ENCODE peak calls at places on chromosomes 3 and 15, in nine cellular contexts. K is NT2/D1, X is kidney, Q is fibroblast of lung, F is Karpas-422, B is HepG2, M is H9, Z is mammary epithelial cell, E is astrocyte. H is an unnamed sample.

GRCh38 chr15:45729146-45729545 is 94.3 kb downstream of the SQOR start:
- DNase-seq in X (no peak), K (no peak), E (no peak), M (no peak), B (no peak), Z (peak; percentile 65), F (no peak), Q (no peak), H (no peak)

GRCh38 chr15:63475670-63476069 is 28.7 kb upstream of the USP3 start:
- DNase-seq in K (no peak), F (no peak), M (no peak), Z (no peak), Q (no peak), X (no peak), E (no peak), B (no peak), H (no peak)

GRCh38 chr15:70095387-70096214 is 2.1 kb downstream of the TLE3 start:
- DNase-seq in Z (peak; percentile 16), M (peak; percentile 74), F (peak; percentile 77), Q (no peak), X (peak; percentile 89), E (no peak), B (no peak), K (no peak), H (peak; percentile 27)

GRCh38 chr3:183912895-183913579 is 28.4 kb upstream of the PARL start:
- DNase-seq in Q (no peak), F (no peak), M (no peak), Z (no peak), E (no peak), K (no peak), X (peak; percentile 16), B (peak; percentile 55), H (no peak)

GRCh38 chr3:158794936-158795518 is 6.8 kb upstream of the MFSD1 start:
- DNase-seq in K (no peak), B (peak; percentile 32), Q (peak; percentile 52), F (peak; percentile 75), M (no peak), E (no peak), Z (peak; percentile 44), X (no peak), H (peak; percentile 31)

GRCh38 chr3:111392911-111393351 is 149.1 kb upstream of the CD96 start:
- DNase-seq in F (no peak), M (no peak), K (no peak), X (no peak), E (peak; percentile 10), B (no peak), Z (peak; percentile 65), Q (peak; percentile 16), H (no peak)

GRCh38 chr15:38650384-38650783 is 85.8 kb upstream of the RASGRP1 start:
- DNase-seq in M (no peak), E (no peak), B (no peak), F (peak; percentile 89), Q (no peak), X (no peak), Z (no peak), K (no peak), H (no peak)

GRCh38 chr3:24363242-24363641 is 131.4 kb downstream of the THRB start:
- DNase-seq in Z (no peak), Q (no peak), K (no peak), M (no peak), B (peak; percentile 90), E (no peak), X (no peak), F (no peak), H (no peak)

GRCh38 chr3:99747915-99748314 is 69.7 kb upstream of the CMSS1 start:
- DNase-seq in Z (peak; percentile 55), X (no peak), Q (peak; percentile 70), K (no peak), B (no peak), E (peak; percentile 45), M (no peak), F (no peak), H (peak; percentile 62)

GRCh38 chr3:141876891-141877561 is 583 bp downstream of the ATP1B3 start:
- DNase-seq in M (peak; percentile 29), E (peak; percentile 40), K (no peak), Z (peak; percentile 37), B (peak; percentile 33), F (peak; percentile 74), X (peak; percentile 86), Q (peak; percentile 57), H (peak; percentile 64)

GRCh38 chr15:60757273-60757672 is 278.3 kb upstream of the ICE2 start:
- DNase-seq in B (no peak), X (no peak), Q (no peak), F (no peak), M (no peak), K (no peak), Z (no peak), E (no peak), H (no peak)

GRCh38 chr3:40574661-40575060 is 49.9 kb downstream of the ZNF621 start:
- DNase-seq in Z (no peak), Q (peak; percentile 68), B (no peak), F (no peak), M (no peak), E (peak; percentile 55), K (no peak), X (no peak), H (no peak)

GRCh38 chr3:142628806-142629205 is 32.6 kb downstream of the PLS1 start:
- DNase-seq in F (no peak), E (no peak), B (no peak), Q (no peak), X (no peak), K (no peak), Z (no peak), M (no peak), H (no peak)

GRCh38 chr3:50572801-50573371 is 3.6 kb downstream of the HEMK1 start:
- DNase-seq in B (no peak), Q (no peak), M (no peak), Z (no peak), X (no peak), F (no peak), E (no peak), K (no peak), H (no peak)

GRCh38 chr3:112984485-112984884 is 6.3 kb upstream of the GTPBP8 start:
- DNase-seq in Q (peak; percentile 6), F (no peak), K (no peak), E (no peak), B (peak; percentile 7), M (no peak), Z (no peak), X (no peak), H (peak; percentile 57)

GRCh38 chr3:43287514-43287913 is 1.2 kb downstream of the SNRK start:
- DNase-seq in Z (no peak), F (no peak), X (no peak), B (no peak), E (no peak), M (no peak), K (no peak), Q (peak; percentile 13), H (peak; percentile 33)

GRCh38 chr3:43289401-43289800 is 3.1 kb downstream of the SNRK start:
- DNase-seq in M (no peak), X (no peak), E (no peak), Q (no peak), Z (no peak), F (no peak), B (no peak), K (no peak), H (no peak)

GRCh38 chr3:43286886-43287301 is 554 bp downstream of the SNRK start:
- DNase-seq in M (no peak), E (peak; percentile 6), B (no peak), X (no peak), F (peak; percentile 56), K (no peak), Z (peak; percentile 27), Q (peak; percentile 15), H (no peak)

GRCh38 chr3:43288850-43289249 is 2.5 kb downstream of the SNRK start:
- DNase-seq in X (no peak), B (peak; percentile 73), F (no peak), Z (no peak), M (no peak), Q (no peak), E (no peak), K (no peak), H (no peak)

GRCh38 chr3:43288366-43288765 is 2.0 kb downstream of the SNRK start:
- DNase-seq in B (no peak), F (peak; percentile 69), Z (no peak), Q (peak; percentile 17), X (no peak), K (no peak), E (peak; percentile 7), M (no peak), H (peak; percentile 42)
- H3K9ac ChIP-seq in B (peak overlapping the region; percentile 93), F (peak overlapping the region; percentile 83), Z (peak overlapping the region; percentile 52), Q (no peak overlapping the region), X (peak overlapping the region; percentile 26), K (no peak overlapping the region), E (peak overlapping the region; percentile 36), M (no peak overlapping the region), H (peak overlapping the region; percentile 100)

DNA sequence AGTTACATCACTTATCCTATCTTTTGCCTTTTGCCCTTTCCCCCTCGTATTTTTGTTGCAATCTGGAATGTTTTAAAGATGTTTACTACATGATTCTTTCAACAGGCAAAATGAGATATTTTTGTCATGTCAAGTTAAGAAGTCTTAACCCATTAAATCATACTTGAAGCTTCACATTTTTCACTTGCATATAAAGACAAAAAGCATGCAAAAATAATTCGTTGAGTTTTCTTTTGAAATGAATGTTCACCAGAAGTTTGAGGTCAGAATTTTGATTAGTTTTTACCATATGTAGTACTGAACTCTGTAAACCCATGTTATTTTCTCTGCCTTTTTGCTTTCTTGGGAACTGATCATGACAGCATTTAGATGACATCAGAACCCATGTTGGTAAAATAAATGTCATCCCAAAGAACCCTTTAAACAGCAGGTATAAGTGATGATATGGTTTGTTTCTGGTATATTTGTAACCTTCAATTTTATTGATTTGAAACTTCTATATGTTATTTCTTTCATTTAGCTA is 188.5 kb downstream of the GHSR start:
- DNase-seq in B (no peak), X (no peak), E (no peak), M (no peak), Z (no peak), Q (peak; percentile 28), F (no peak), K (no peak), H (no peak)
- H3K9ac ChIP-seq in B (no peak overlapping the region), X (no peak overlapping the region), E (peak overlapping the region; percentile 73), M (no peak overlapping the region), Z (no peak overlapping the region), Q (no peak overlapping the region), F (no peak overlapping the region), K (no peak overlapping the region), H (no peak overlapping the region)

GRCh38 chr3:187734841-187735240 is 10.4 kb downstream of the BCL6 start:
- DNase-seq in K (no peak), M (no peak), F (no peak), E (no peak), X (no peak), Z (no peak), B (no peak), Q (peak; percentile 36), H (no peak)
- H3K9ac ChIP-seq in K (no peak overlapping the region), M (no peak overlapping the region), F (no peak overlapping the region), E (no peak overlapping the region), X (no peak overlapping the region), Z (no peak overlapping the region), B (no peak overlapping the region), Q (no peak overlapping the region), H (no peak overlapping the region)

DNA sequence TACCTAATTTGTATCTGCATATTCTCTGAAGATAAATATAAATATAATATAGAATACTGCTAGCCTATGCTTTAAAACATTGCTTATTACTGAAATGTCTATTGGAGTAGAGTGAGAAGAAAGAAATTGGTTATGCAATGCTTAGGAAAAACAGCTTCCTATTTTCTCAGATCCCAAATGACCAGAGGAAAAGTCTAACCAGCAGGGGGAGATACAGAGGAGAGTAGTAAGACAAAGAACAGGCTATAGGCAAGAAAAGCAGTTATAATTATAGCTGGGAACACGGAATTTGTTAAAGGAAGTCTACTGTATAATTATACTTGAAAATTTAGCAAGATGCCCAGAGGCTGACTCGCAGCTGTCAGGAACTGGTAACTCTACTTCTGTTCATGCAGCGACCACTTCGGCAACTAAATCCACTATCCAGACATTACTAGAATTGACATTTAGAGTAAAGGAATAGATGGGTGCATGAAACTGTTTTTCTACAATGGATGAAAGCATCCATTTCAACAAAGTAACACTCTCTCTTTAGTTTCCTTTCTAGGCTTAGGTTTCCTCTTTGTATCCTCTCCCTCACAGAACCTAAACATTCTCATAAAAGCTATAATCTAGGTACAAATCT is 97.2 kb downstream of the TBC1D5 start:
- DNase-seq in E (peak; percentile 40), Q (peak; percentile 56), Z (peak; percentile 55), K (peak; percentile 46), F (peak; percentile 70), X (no peak), B (peak; percentile 67), M (no peak), H (peak; percentile 76)
- H3K9ac ChIP-seq in E (no peak overlapping the region), Q (no peak overlapping the region), Z (no peak overlapping the region), K (no peak overlapping the region), F (no peak overlapping the region), X (no peak overlapping the region), B (no peak overlapping the region), M (no peak overlapping the region), H (no peak overlapping the region)